ENCODE peak calls at places on chromosomes 6 and 20, in six cellular contexts. D is T1000; P is tibial artery; T is posterior vena cava; Y is effector memory CD8-positive, alpha-beta T cell; X is right cardiac atrium. L is an unnamed sample.

GRCh38 chr6:139977887-139978332 is 603.5 kb upstream of the CITED2 start:
- DNase-seq in D (peak), P (peak), T (no peak), Y (no peak), X (no peak), L (no peak)

GRCh38 chr6:445571-446417 is 54.2 kb downstream of the IRF4 start:
- DNase-seq in D (no peak), P (no peak), T (no peak), Y (no peak), X (no peak), L (peak)

GRCh38 chr20:62911701-62912280 is 14.5 kb downstream of the DIDO1 start:
- DNase-seq in D (no peak), P (no peak), T (no peak), Y (no peak), X (no peak), L (no peak)

GRCh38 chr20:31835977-31836852 is 9.2 kb downstream of the FOXS1 start:
- DNase-seq in D (peak), P (peak), T (peak), Y (peak), X (peak), L (peak)

GRCh38 chr6:17297261-17298080 is 16.3 kb downstream of the RBM24 start:
- DNase-seq in D (no peak), P (no peak), T (no peak), Y (no peak), X (no peak), L (no peak)

GRCh38 chr6:116210750-116211425 is 43.0 kb downstream of the TSPYL4 start:
- DNase-seq in D (no peak), P (no peak), T (no peak), Y (no peak), X (peak), L (peak)

GRCh38 chr6:160041608-160042007 is 72.7 kb downstream of the IGF2R start:
- DNase-seq in D (no peak), P (no peak), T (peak), Y (no peak), X (peak), L (no peak)

GRCh38 chr20:62481441-62482135 is 5.8 kb upstream of the GATA5 start:
- DNase-seq in D (no peak), P (no peak), T (no peak), Y (no peak), X (no peak), L (no peak)

GRCh38 chr6:106100755-106101154 is 14.6 kb downstream of the PRDM1 start:
- DNase-seq in D (no peak), P (no peak), T (no peak), Y (no peak), X (no peak), L (no peak)

GRCh38 chr6:28125396-28125795 is 987 bp downstream of the ZSCAN16 start:
- DNase-seq in D (no peak), P (no peak), T (no peak), Y (no peak), X (no peak), L (no peak)

L was measured in cardiac septum.